ENCODE peak calls at places on chromosomes 5 and 9, in five cellular contexts. One of them, this sample, is unnamed.
A peak's percentile ranks its signal among the peaks of the same experiment; 100 is the strongest.

GRCh38 chr5:163758283-163758711 is 252.9 kb downstream of the MAT2B start:
- DNase-seq in left ventricle myocardium inferior: no peak
- DNase-seq in breast epithelium: no peak
- DNase-seq in MM.1S: no peak
- DNase-seq in heart right ventricle: no peak
- DNase-seq in this sample: no peak

GRCh38 chr9:93808115-93809029 is 146.8 kb downstream of the BARX1 start:
- DNase-seq in left ventricle myocardium inferior: no peak
- DNase-seq in breast epithelium: no peak
- DNase-seq in MM.1S: no peak
- DNase-seq in heart right ventricle: no peak
- DNase-seq in this sample: no peak

GRCh38 chr5:159906957-159907356 is 9.3 kb upstream of the ADRA1B start:
- DNase-seq in left ventricle myocardium inferior: no peak
- DNase-seq in breast epithelium: no peak
- DNase-seq in MM.1S: no peak
- DNase-seq in heart right ventricle: no peak
- DNase-seq in this sample: no peak

GRCh38 chr9:80775515-80775914 is 913.8 kb downstream of the TLE1 start:
- DNase-seq in left ventricle myocardium inferior: no peak
- DNase-seq in breast epithelium: no peak
- DNase-seq in MM.1S: no peak
- DNase-seq in heart right ventricle: no peak
- DNase-seq in this sample: no peak

GRCh38 chr5:21774791-21775190 is 1078.4 kb downstream of the CDH12 start:
- DNase-seq in left ventricle myocardium inferior: no peak
- DNase-seq in breast epithelium: no peak
- DNase-seq in MM.1S: no peak
- DNase-seq in heart right ventricle: no peak
- DNase-seq in this sample: no peak

GRCh38 chr9:117400131-117400530 is 14.7 kb downstream of the ASTN2 start:
- DNase-seq in left ventricle myocardium inferior: no peak
- DNase-seq in breast epithelium: peak; percentile 26
- DNase-seq in MM.1S: no peak
- DNase-seq in heart right ventricle: no peak
- DNase-seq in this sample: peak; percentile 54

GRCh38 chr9:86966852-86967511 is 19.7 kb upstream of the GAS1 start:
- DNase-seq in left ventricle myocardium inferior: peak; percentile 20
- DNase-seq in breast epithelium: no peak
- DNase-seq in MM.1S: no peak
- DNase-seq in heart right ventricle: no peak
- DNase-seq in this sample: no peak

GRCh38 chr5:100828071-100828689 is 74.9 kb downstream of the ST8SIA4 start:
- DNase-seq in left ventricle myocardium inferior: no peak
- DNase-seq in breast epithelium: no peak
- DNase-seq in MM.1S: no peak
- DNase-seq in heart right ventricle: no peak
- DNase-seq in this sample: no peak

GRCh38 chr9:108775901-108776306 is 79.9 kb downstream of the ACTL7B start:
- DNase-seq in left ventricle myocardium inferior: no peak
- DNase-seq in breast epithelium: no peak
- DNase-seq in MM.1S: no peak
- DNase-seq in heart right ventricle: no peak
- DNase-seq in this sample: no peak

GRCh38 chr5:68849906-68850305 is 243.9 kb upstream of the SLC30A5 start:
- DNase-seq in left ventricle myocardium inferior: no peak
- DNase-seq in breast epithelium: no peak
- DNase-seq in MM.1S: no peak
- DNase-seq in heart right ventricle: no peak
- DNase-seq in this sample: no peak

GRCh38 chr9:129619787-129620668 is 873 bp downstream of the C9orf50 start:
- DNase-seq in left ventricle myocardium inferior: no peak
- DNase-seq in breast epithelium: no peak
- DNase-seq in MM.1S: no peak
- DNase-seq in heart right ventricle: no peak
- DNase-seq in this sample: peak; percentile 37

GRCh38 chr9:2427016-2427891 is 194.3 kb upstream of the VLDLR start:
- DNase-seq in left ventricle myocardium inferior: peak; percentile 56
- DNase-seq in breast epithelium: peak; percentile 46
- DNase-seq in MM.1S: no peak
- DNase-seq in heart right ventricle: peak; percentile 38
- DNase-seq in this sample: peak; percentile 81

GRCh38 chr5:80041536-80041935 is 6.4 kb downstream of the THBS4 start:
- DNase-seq in left ventricle myocardium inferior: no peak
- DNase-seq in breast epithelium: no peak
- DNase-seq in MM.1S: no peak
- DNase-seq in heart right ventricle: no peak
- DNase-seq in this sample: no peak

GRCh38 chr9:14366071-14366470 is 52.1 kb upstream of the NFIB start:
- DNase-seq in left ventricle myocardium inferior: no peak
- DNase-seq in breast epithelium: no peak
- DNase-seq in MM.1S: no peak
- DNase-seq in heart right ventricle: no peak
- DNase-seq in this sample: no peak

DNA sequence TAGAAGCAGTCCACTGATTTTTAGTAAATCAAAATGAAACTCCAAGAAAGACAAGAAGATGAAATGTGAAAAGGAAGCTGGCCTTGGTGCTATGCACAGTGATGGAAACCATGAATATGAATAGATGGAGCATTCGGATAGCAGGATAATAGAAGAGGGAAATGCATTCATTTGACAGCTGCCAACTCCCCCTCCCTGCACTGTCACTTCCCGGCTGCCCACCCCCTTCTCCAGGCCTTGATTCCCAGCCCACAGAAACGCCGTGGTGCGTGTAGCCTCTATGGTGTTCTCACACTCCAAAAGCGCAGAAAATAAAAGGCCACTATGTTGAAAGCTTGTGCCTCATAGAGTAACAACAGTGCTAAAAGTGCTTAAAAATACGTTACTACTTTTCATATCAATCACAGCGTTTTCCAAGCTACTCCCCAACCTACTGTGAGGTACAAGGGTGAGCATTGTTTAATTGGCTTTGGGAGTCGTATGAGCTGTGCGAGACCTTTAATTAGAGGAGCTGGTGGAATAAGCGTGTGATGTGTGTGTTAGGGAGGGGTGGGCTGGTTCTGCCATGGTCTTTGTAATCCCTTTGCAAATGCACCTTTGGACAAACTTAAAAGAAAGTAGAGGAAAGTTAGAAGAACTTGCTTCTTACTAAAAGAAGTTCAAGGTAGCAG is 26.1 kb upstream of the IFNK start:
- DNase-seq in left ventricle myocardium inferior: no peak
- DNase-seq in breast epithelium: no peak
- DNase-seq in MM.1S: no peak
- DNase-seq in heart right ventricle: no peak
- DNase-seq in this sample: no peak
- H3K4me3 ChIP-seq in left ventricle myocardium inferior: no peak overlapping the region
- H3K4me3 ChIP-seq in breast epithelium: no peak overlapping the region
- H3K4me3 ChIP-seq in MM.1S: no peak overlapping the region
- H3K4me3 ChIP-seq in heart right ventricle: no peak overlapping the region
- H3K4me3 ChIP-seq in this sample: no peak overlapping the region

GRCh38 chr9:35726876-35727438 is 5.0 kb downstream of the TLN1 start:
- DNase-seq in left ventricle myocardium inferior: no peak
- DNase-seq in breast epithelium: no peak
- DNase-seq in MM.1S: no peak
- DNase-seq in heart right ventricle: peak; percentile 38
- DNase-seq in this sample: no peak
- TF ChIP-seq CTCF in left ventricle myocardium inferior: peak; percentile 37
- TF ChIP-seq CTCF in breast epithelium: no peak
- TF ChIP-seq CTCF in MM.1S: no peak
- TF ChIP-seq CTCF in heart right ventricle: no peak
- TF ChIP-seq CTCF in this sample: no peak

DNA sequence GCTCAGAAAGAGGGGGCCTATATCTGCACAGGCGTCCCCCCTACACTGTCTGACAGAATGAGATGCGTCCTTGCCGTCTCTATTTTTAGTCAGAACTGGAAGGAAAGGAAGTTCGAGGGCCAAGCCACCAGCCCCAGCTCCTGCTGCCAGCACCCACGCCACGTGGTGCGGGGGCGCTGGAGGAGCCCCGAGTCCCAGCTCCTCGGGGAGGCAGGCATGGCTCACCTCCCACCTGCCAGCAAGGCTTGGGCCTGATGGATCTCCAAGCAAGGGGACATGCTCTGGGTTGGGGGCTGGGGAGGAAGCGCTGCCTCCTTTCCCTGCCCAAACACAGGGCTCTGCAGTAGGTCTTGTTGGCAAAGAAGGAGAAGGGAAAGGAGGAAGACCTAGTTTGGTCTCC is 80.3 kb upstream of the ARAP3 start:
- DNase-seq in left ventricle myocardium inferior: no peak
- DNase-seq in breast epithelium: no peak
- DNase-seq in MM.1S: no peak
- DNase-seq in heart right ventricle: no peak
- DNase-seq in this sample: no peak
- H3K4me3 ChIP-seq in left ventricle myocardium inferior: no peak overlapping the region
- H3K4me3 ChIP-seq in breast epithelium: no peak overlapping the region
- H3K4me3 ChIP-seq in MM.1S: no peak overlapping the region
- H3K4me3 ChIP-seq in heart right ventricle: no peak overlapping the region
- H3K4me3 ChIP-seq in this sample: no peak overlapping the region

GRCh38 chr5:65072836-65073620 is 304.3 kb downstream of the CWC27 start:
- DNase-seq in left ventricle myocardium inferior: no peak
- DNase-seq in breast epithelium: no peak
- DNase-seq in MM.1S: no peak
- DNase-seq in heart right ventricle: no peak
- DNase-seq in this sample: no peak

GRCh38 chr5:65077653-65078052 is 308.9 kb downstream of the CWC27 start:
- DNase-seq in left ventricle myocardium inferior: no peak
- DNase-seq in breast epithelium: no peak
- DNase-seq in MM.1S: no peak
- DNase-seq in heart right ventricle: no peak
- DNase-seq in this sample: no peak

GRCh38 chr5:65078331-65078730 is 309.6 kb downstream of the CWC27 start:
- DNase-seq in left ventricle myocardium inferior: no peak
- DNase-seq in breast epithelium: no peak
- DNase-seq in MM.1S: no peak
- DNase-seq in heart right ventricle: no peak
- DNase-seq in this sample: no peak

GRCh38 chr5:65075623-65076250 is 307.0 kb downstream of the CWC27 start:
- DNase-seq in left ventricle myocardium inferior: no peak
- DNase-seq in breast epithelium: no peak
- DNase-seq in MM.1S: no peak
- DNase-seq in heart right ventricle: no peak
- DNase-seq in this sample: no peak

GRCh38 chr5:65076251-65076869 is 307.6 kb downstream of the CWC27 start:
- DNase-seq in left ventricle myocardium inferior: peak; percentile 23
- DNase-seq in breast epithelium: no peak
- DNase-seq in MM.1S: peak; percentile 61
- DNase-seq in heart right ventricle: no peak
- DNase-seq in this sample: no peak
- TF ChIP-seq CTCF in left ventricle myocardium inferior: peak; percentile 39
- TF ChIP-seq CTCF in breast epithelium: no peak
- TF ChIP-seq CTCF in MM.1S: peak; percentile 36
- TF ChIP-seq CTCF in heart right ventricle: peak; percentile 6
- TF ChIP-seq CTCF in this sample: no peak

GRCh38 chr9:106017198-106017740 is 322.9 kb downstream of the TMEM38B start:
- DNase-seq in left ventricle myocardium inferior: no peak
- DNase-seq in breast epithelium: no peak
- DNase-seq in MM.1S: no peak
- DNase-seq in heart right ventricle: no peak
- DNase-seq in this sample: no peak

GRCh38 chr9:106019702-106020101 is 325.4 kb downstream of the TMEM38B start:
- DNase-seq in left ventricle myocardium inferior: no peak
- DNase-seq in breast epithelium: no peak
- DNase-seq in MM.1S: no peak
- DNase-seq in heart right ventricle: no peak
- DNase-seq in this sample: no peak

GRCh38 chr9:106023455-106023854 is 329.1 kb downstream of the TMEM38B start:
- DNase-seq in left ventricle myocardium inferior: no peak
- DNase-seq in breast epithelium: no peak
- DNase-seq in MM.1S: no peak
- DNase-seq in heart right ventricle: no peak
- DNase-seq in this sample: no peak

GRCh38 chr9:106019017-106019692 is 324.8 kb downstream of the TMEM38B start:
- DNase-seq in left ventricle myocardium inferior: no peak
- DNase-seq in breast epithelium: no peak
- DNase-seq in MM.1S: no peak
- DNase-seq in heart right ventricle: no peak
- DNase-seq in this sample: no peak
- H3K4me3 ChIP-seq in left ventricle myocardium inferior: no peak overlapping the region
- H3K4me3 ChIP-seq in breast epithelium: no peak overlapping the region
- H3K4me3 ChIP-seq in MM.1S: no peak overlapping the region
- H3K4me3 ChIP-seq in heart right ventricle: no peak overlapping the region
- H3K4me3 ChIP-seq in this sample: no peak overlapping the region

GRCh38 chr9:12775963-12776774 is 1.3 kb downstream of the LURAP1L start:
- DNase-seq in left ventricle myocardium inferior: peak; percentile 82
- DNase-seq in breast epithelium: peak; percentile 71
- DNase-seq in MM.1S: peak; percentile 80
- DNase-seq in heart right ventricle: peak; percentile 82
- DNase-seq in this sample: peak; percentile 80
- TF ChIP-seq CTCF in left ventricle myocardium inferior: peak; percentile 65
- TF ChIP-seq CTCF in breast epithelium: peak; percentile 51
- TF ChIP-seq CTCF in MM.1S: peak; percentile 39
- TF ChIP-seq CTCF in heart right ventricle: peak; percentile 24
- TF ChIP-seq CTCF in this sample: peak; percentile 5

GRCh38 chr9:88991066-88992030 is at the start of gene S1PR3:
- DNase-seq in left ventricle myocardium inferior: peak; percentile 77
- DNase-seq in breast epithelium: no peak
- DNase-seq in MM.1S: no peak
- DNase-seq in heart right ventricle: peak; percentile 79
- DNase-seq in this sample: peak; percentile 60
- H3K4me3 ChIP-seq in left ventricle myocardium inferior: peak within 1 kb of the TSS; percentile 86
- H3K4me3 ChIP-seq in breast epithelium: peak within 1 kb of the TSS; percentile 63
- H3K4me3 ChIP-seq in MM.1S: peak within 1 kb of the TSS; percentile 7
- H3K4me3 ChIP-seq in heart right ventricle: peak within 1 kb of the TSS; percentile 86
- H3K4me3 ChIP-seq in this sample: peak within 1 kb of the TSS; percentile 81

DNA sequence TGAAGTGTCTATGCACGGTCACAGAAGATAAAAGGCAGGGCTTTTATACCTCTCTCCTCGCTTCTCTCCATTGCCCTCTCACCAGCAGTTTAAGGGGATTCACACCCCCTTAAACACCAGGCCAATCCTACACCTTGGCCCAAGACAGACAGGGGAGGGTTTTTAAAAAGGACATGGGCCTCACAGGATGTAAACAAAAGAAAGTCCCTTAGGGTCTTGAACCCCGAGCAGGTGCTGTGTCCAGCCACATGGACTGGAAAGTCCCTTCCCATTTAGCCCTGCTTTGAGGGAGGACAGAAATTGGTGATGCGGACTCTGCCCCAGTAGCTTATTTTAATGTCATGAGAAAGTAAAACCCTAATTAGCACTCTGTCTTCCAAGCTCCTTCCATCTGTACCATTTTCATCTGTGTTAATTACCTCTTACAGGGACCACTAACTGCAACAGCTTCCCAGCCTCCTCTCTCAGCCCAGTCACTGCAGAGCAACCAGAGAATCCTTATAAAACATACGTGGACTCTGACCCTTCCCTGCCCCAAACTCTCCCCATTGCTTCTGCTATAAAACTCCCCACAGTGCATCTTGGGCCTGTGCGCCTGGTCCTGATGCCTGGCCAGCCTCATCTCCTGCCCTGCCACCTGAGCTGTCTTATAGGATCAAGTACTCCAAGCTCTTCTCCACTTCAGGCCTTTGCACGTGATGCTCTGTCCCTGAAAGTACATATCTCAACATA is 16.7 kb downstream of the WHRN start:
- DNase-seq in left ventricle myocardium inferior: no peak
- DNase-seq in breast epithelium: no peak
- DNase-seq in MM.1S: peak; percentile 31
- DNase-seq in heart right ventricle: no peak
- DNase-seq in this sample: no peak
- TF ChIP-seq CTCF in left ventricle myocardium inferior: no peak
- TF ChIP-seq CTCF in breast epithelium: no peak
- TF ChIP-seq CTCF in MM.1S: no peak
- TF ChIP-seq CTCF in heart right ventricle: no peak
- TF ChIP-seq CTCF in this sample: no peak

This sample was measured in pancreas.